ENCODE peak calls at places on chromosome 11, in nine cellular contexts. I is activated CD8-positive, alpha-beta T cell treated with anti-CD3 and anti-CD28 coated beads, Interleukin-2, amount 10 ng/mL, durations not matched to agents 7 days and 5 days; W is fibroblast of gingiva; O is OCI-LY7; Y is EH; C is stimulated activated CD8-positive, alpha-beta memory T cell treated with anti-CD3 and anti-CD28 coated beads, Interleukin-4, amount 100 ng/mL, for 1 hour; D is endothelial cell; J is anterior cingulate cortex; U is hypothalamus. X is an unnamed sample.

GRCh38 chr11:64170419-64170818 is 4.5 kb upstream of the MACROD1 start:
- DNase-seq in I (no peak), W (no peak), O (no peak), Y (no peak), C (no peak), D (no peak), J (no peak), U (no peak), X (no peak)

GRCh38 chr11:104661481-104661880 is 236.8 kb downstream of the CASP12 start:
- DNase-seq in I (no peak), W (no peak), O (no peak), Y (no peak), C (no peak), D (no peak), J (no peak), U (no peak), X (no peak)

GRCh38 chr11:102368472-102368871 is 21.5 kb downstream of the BIRC2 start:
- DNase-seq in I (no peak), W (no peak), O (no peak), Y (no peak), C (no peak), D (no peak), J (no peak), U (no peak), X (no peak)

GRCh38 chr11:48005133-48005532 is 24.8 kb downstream of the PTPRJ start:
- DNase-seq in I (peak), W (peak), O (no peak), Y (no peak), C (no peak), D (no peak), J (no peak), U (no peak), X (no peak)

GRCh38 chr11:102268083-102268984 is 49.0 kb upstream of the BIRC3 start:
- DNase-seq in I (peak), W (peak), O (peak), Y (peak), C (peak), D (peak), J (peak), U (no peak), X (no peak)

GRCh38 chr11:115676768-115677167 is 172.6 kb upstream of the CADM1 start:
- DNase-seq in I (no peak), W (no peak), O (no peak), Y (peak), C (no peak), D (no peak), J (no peak), U (no peak), X (peak)

GRCh38 chr11:69040581-69041260 is 8.0 kb upstream of the TPCN2 start:
- DNase-seq in I (no peak), W (peak), O (no peak), Y (peak), C (no peak), D (no peak), J (no peak), U (no peak), X (peak)

GRCh38 chr11:688681-689080 is 6.3 kb downstream of the DEAF1 start:
- DNase-seq in I (no peak), W (no peak), O (no peak), Y (no peak), C (no peak), D (no peak), J (no peak), U (no peak), X (no peak)

GRCh38 chr11:85575388-85575787 is 51.8 kb downstream of the DLG2 start:
- DNase-seq in I (no peak), W (no peak), O (no peak), Y (no peak), C (no peak), D (no peak), J (no peak), U (no peak), X (no peak)

GRCh38 chr11:120037111-120037510 is 100.8 kb downstream of the TRIM29 start:
- DNase-seq in I (no peak), W (no peak), O (no peak), Y (no peak), C (no peak), D (no peak), J (no peak), U (no peak), X (no peak)

GRCh38 chr11:108221981-108222685 is at the start of gene NPAT:
- DNase-seq in I (no peak), W (no peak), O (peak), Y (no peak), C (no peak), D (no peak), J (no peak), U (no peak), X (no peak)

GRCh38 chr11:72298931-72299330 is 55.0 kb upstream of the PHOX2A start:
- DNase-seq in I (no peak), W (no peak), O (no peak), Y (no peak), C (no peak), D (no peak), J (no peak), U (no peak), X (no peak)

GRCh38 chr11:10125522-10126133 is 168.4 kb downstream of the SBF2 start:
- DNase-seq in I (no peak), W (peak), O (no peak), Y (no peak), C (no peak), D (no peak), J (no peak), U (no peak), X (no peak)

GRCh38 chr11:101128571-101129202 is 926 bp downstream of the PGR start:
- DNase-seq in I (no peak), W (no peak), O (no peak), Y (no peak), C (no peak), D (peak), J (no peak), U (no peak), X (no peak)

GRCh38 chr11:35178862-35179261 is 39.9 kb downstream of the CD44 start:
- DNase-seq in I (no peak), W (peak), O (no peak), Y (peak), C (no peak), D (no peak), J (no peak), U (no peak), X (peak)

GRCh38 chr11:22656128-22656527 is 10.3 kb upstream of the GAS2 start:
- DNase-seq in I (no peak), W (peak), O (no peak), Y (no peak), C (no peak), D (no peak), J (no peak), U (no peak), X (no peak)

GRCh38 chr11:62880231-62880802 is 379 bp upstream of the SLC3A2 start:
- DNase-seq in I (no peak), W (peak), O (peak), Y (peak), C (no peak), D (peak), J (no peak), U (no peak), X (peak)

GRCh38 chr11:48210052-48210451 is 6.6 kb upstream of the OR4B1 start:
- DNase-seq in I (peak), W (no peak), O (no peak), Y (peak), C (no peak), D (no peak), J (no peak), U (no peak), X (peak)

GRCh38 chr11:65445604-65446445 is 23.2 kb downstream of the NEAT1 start:
- DNase-seq in I (no peak), W (peak), O (peak), Y (peak), C (no peak), D (no peak), J (no peak), U (no peak), X (peak)

GRCh38 chr11:128551641-128552335 is 35.6 kb downstream of the ETS1 start:
- DNase-seq in I (no peak), W (no peak), O (peak), Y (no peak), C (no peak), D (no peak), J (no peak), U (no peak), X (no peak)

GRCh38 chr11:20131744-20132666 is 28.3 kb downstream of the DBX1 start:
- DNase-seq in I (peak), W (peak), O (peak), Y (peak), C (peak), D (peak), J (peak), U (peak), X (peak)

GRCh38 chr11:55966391-55966790 is 3.4 kb downstream of the OR10AG1 start:
- DNase-seq in I (no peak), W (no peak), O (no peak), Y (no peak), C (no peak), D (no peak), J (no peak), U (no peak), X (peak)

GRCh38 chr11:75839851-75840250 is 24.8 kb downstream of the UVRAG start:
- DNase-seq in I (no peak), W (peak), O (no peak), Y (no peak), C (no peak), D (no peak), J (no peak), U (no peak), X (no peak)

GRCh38 chr11:73292481-73292880 is 15.6 kb upstream of the ARHGEF17 start:
- DNase-seq in I (no peak), W (no peak), O (no peak), Y (peak), C (no peak), D (no peak), J (no peak), U (no peak), X (no peak)

GRCh38 chr11:65394125-65394536 is 7.7 kb downstream of the FRMD8 start:
- DNase-seq in I (no peak), W (no peak), O (no peak), Y (no peak), C (no peak), D (no peak), J (no peak), U (no peak), X (no peak)

X was measured in HT1080.